ENCODE peak calls at places on chromosome 1, in ten cellular contexts. C is tibial artery; V is psoas muscle; R is heart right ventricle; F is prostate gland; K is HCT116; X is CD4-positive, alpha-beta memory T cell; E is left ventricle myocardium inferior; Z is GM23338; O is GM23248. I is an unnamed sample.

GRCh38 chr1:23555225-23555801 is 4.0 kb downstream of the ID3 start:
- DNase-seq in C (peak; percentile 87), V (peak; percentile 59), R (peak; percentile 62), F (no peak), K (no peak), X (no peak), E (no peak), Z (peak; percentile 64), O (no peak), I (no peak)

GRCh38 chr1:20551945-20552727 is at the start of gene FAM43B:
- DNase-seq in C (no peak), V (peak; percentile 83), R (peak; percentile 84), F (no peak), K (no peak), X (no peak), E (peak; percentile 87), Z (peak; percentile 78), O (peak; percentile 61), I (no peak)

GRCh38 chr1:67723620-67724019 is 38.6 kb downstream of the GADD45A start:
- DNase-seq in C (no peak), V (no peak), R (peak; percentile 37), F (no peak), K (no peak), X (no peak), E (no peak), Z (no peak), O (peak; percentile 91), I (no peak)

GRCh38 chr1:42998381-42998780 is 39.7 kb upstream of the SLC2A1 start:
- DNase-seq in C (no peak), V (no peak), R (no peak), F (no peak), K (no peak), X (no peak), E (no peak), Z (no peak), O (peak; percentile 13), I (no peak)

GRCh38 chr1:41333146-41333784 is 28.0 kb upstream of the FOXO6 start:
- DNase-seq in C (no peak), V (no peak), R (no peak), F (no peak), K (no peak), X (no peak), E (no peak), Z (no peak), O (peak; percentile 61), I (no peak)

GRCh38 chr1:26358411-26359384 is 4.8 kb upstream of the CRYBG2 start:
- DNase-seq in C (no peak), V (no peak), R (no peak), F (no peak), K (peak; percentile 51), X (peak; percentile 81), E (no peak), Z (peak; percentile 45), O (no peak), I (peak; percentile 80)

GRCh38 chr1:31416101-31416736 is 3.2 kb downstream of the SERINC2 start:
- DNase-seq in C (no peak), V (peak; percentile 66), R (no peak), F (peak; percentile 40), K (no peak), X (no peak), E (no peak), Z (peak; percentile 45), O (no peak), I (no peak)

GRCh38 chr1:31372961-31373896 is at the start of gene FABP3:
- DNase-seq in C (peak; percentile 93), V (peak; percentile 94), R (peak; percentile 85), F (peak; percentile 54), K (no peak), X (no peak), E (peak; percentile 87), Z (peak; percentile 97), O (peak; percentile 74), I (no peak)

GRCh38 chr1:27566462-27567182 is 37.3 kb downstream of the AHDC1 start:
- DNase-seq in C (no peak), V (peak; percentile 76), R (no peak), F (no peak), K (no peak), X (no peak), E (peak; percentile 15), Z (no peak), O (no peak), I (no peak)

GRCh38 chr1:27569088-27569459 is 34.9 kb downstream of the AHDC1 start:
- DNase-seq in C (peak; percentile 87), V (no peak), R (no peak), F (no peak), K (no peak), X (no peak), E (no peak), Z (no peak), O (peak; percentile 69), I (no peak)

GRCh38 chr1:27568247-27569087 is 35.5 kb downstream of the AHDC1 start:
- DNase-seq in C (peak; percentile 99), V (peak; percentile 97), R (peak; percentile 94), F (peak; percentile 97), K (peak; percentile 89), X (peak; percentile 93), E (peak; percentile 95), Z (peak; percentile 93), O (peak; percentile 90), I (peak; percentile 92)

GRCh38 chr1:27567183-27567526 is 36.8 kb downstream of the AHDC1 start:
- DNase-seq in C (no peak), V (no peak), R (no peak), F (no peak), K (no peak), X (no peak), E (no peak), Z (no peak), O (no peak), I (no peak)

DNA sequence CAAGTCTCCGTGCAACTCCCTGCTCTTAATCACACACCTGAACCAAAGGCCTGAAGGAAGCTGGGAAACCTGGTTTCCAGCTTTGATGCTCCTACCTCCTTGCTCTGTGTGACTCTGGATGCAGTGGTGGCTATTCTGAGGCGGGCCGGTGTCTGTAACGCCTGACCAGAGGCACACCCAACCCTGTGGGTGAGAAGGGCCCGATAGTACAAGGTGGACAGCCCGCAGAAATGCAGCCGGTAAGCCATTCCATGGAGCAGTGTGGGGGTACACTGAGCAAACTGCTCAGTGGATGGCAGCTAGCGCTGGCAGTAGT is 36.1 kb downstream of the AHDC1 start:
- DNase-seq in C (no peak), V (no peak), R (no peak), F (no peak), K (no peak), X (no peak), E (peak; percentile 14), Z (no peak), O (no peak), I (no peak)
- H3K4me1 ChIP-seq in C (peaks cover 33% of the 10 kb centered on the region), V (peaks cover 94% of the 10 kb centered on the region), R (peaks cover 99% of the 10 kb centered on the region), F (peaks cover 43% of the 10 kb centered on the region), K (peaks cover 74% of the 10 kb centered on the region), X (peaks cover 27% of the 10 kb centered on the region), E (peaks cover 100% of the 10 kb centered on the region), Z (peaks cover 77% of the 10 kb centered on the region), O (peaks cover 38% of the 10 kb centered on the region), I (peaks cover 39% of the 10 kb centered on the region)

GRCh38 chr1:24570265-24571125 is 14.6 kb downstream of the NCMAP start:
- DNase-seq in C (no peak), V (no peak), R (no peak), F (no peak), K (no peak), X (no peak), E (no peak), Z (no peak), O (no peak), I (no peak)

GRCh38 chr1:24566266-24566867 is 10.5 kb downstream of the NCMAP start:
- DNase-seq in C (no peak), V (no peak), R (no peak), F (no peak), K (no peak), X (no peak), E (no peak), Z (no peak), O (no peak), I (no peak)

GRCh38 chr1:24568475-24568874 is 12.6 kb downstream of the NCMAP start:
- DNase-seq in C (no peak), V (no peak), R (no peak), F (no peak), K (no peak), X (no peak), E (no peak), Z (no peak), O (no peak), I (no peak)

GRCh38 chr1:24564695-24565094 is 8.8 kb downstream of the NCMAP start:
- DNase-seq in C (no peak), V (no peak), R (no peak), F (no peak), K (no peak), X (no peak), E (no peak), Z (no peak), O (no peak), I (no peak)

DNA sequence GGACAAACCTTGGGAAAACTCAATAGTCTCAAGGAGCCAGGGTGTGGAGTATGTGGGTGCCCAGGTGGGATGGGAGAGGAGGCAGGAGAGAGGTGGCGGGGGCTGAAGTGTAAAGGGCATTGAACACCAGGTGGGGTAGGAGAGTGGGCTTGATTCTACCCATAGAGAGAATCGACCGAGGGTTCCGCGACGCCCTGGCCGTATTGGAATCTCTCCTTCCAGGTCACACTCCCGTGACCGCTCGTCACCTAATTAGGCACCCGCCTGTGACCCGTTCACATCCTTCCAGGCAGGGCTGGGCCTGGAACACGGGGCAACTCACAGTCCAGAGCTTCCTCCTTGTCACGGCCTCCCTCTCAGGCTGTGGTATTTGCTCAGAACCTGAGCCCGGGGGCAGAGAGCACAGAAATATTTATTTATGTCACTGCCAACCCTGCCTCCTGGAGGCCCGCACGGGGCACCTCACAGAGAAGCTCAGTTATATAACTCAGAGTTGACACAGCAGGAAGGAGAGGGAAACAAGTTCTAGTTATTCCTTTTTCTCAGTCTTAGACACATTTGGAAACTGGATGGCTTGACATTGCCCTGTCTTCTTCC is 12.0 kb downstream of the NCMAP start:
- DNase-seq in C (no peak), V (no peak), R (no peak), F (peak; percentile 81), K (no peak), X (peak; percentile 13), E (no peak), Z (peak; percentile 65), O (no peak), I (no peak)
- H3K27ac ChIP-seq in C (no peak overlapping the region), V (no peak overlapping the region), R (no peak overlapping the region), F (peak overlapping the region; percentile 67), K (no peak overlapping the region), X (no peak overlapping the region), E (peak overlapping the region; percentile 16), Z (no peak overlapping the region), O (no peak overlapping the region), I (no peak overlapping the region)

GRCh38 chr1:156503672-156504055 is 3.1 kb upstream of the MEF2D start:
- DNase-seq in C (no peak), V (no peak), R (no peak), F (no peak), K (no peak), X (no peak), E (no peak), Z (no peak), O (peak; percentile 16), I (no peak)

GRCh38 chr1:156504062-156504813 is 3.7 kb upstream of the MEF2D start:
- DNase-seq in C (peak; percentile 53), V (no peak), R (no peak), F (no peak), K (no peak), X (no peak), E (no peak), Z (no peak), O (peak; percentile 33), I (no peak)

GRCh38 chr1:156506450-156506849 is 5.9 kb upstream of the MEF2D start:
- DNase-seq in C (no peak), V (no peak), R (no peak), F (no peak), K (no peak), X (no peak), E (no peak), Z (no peak), O (no peak), I (no peak)

GRCh38 chr1:156504821-156505678 is 4.5 kb upstream of the MEF2D start:
- DNase-seq in C (peak; percentile 100), V (peak; percentile 100), R (peak; percentile 100), F (peak; percentile 99), K (peak; percentile 98), X (peak; percentile 97), E (peak; percentile 100), Z (peak; percentile 99), O (peak; percentile 99), I (peak; percentile 100)

DNA sequence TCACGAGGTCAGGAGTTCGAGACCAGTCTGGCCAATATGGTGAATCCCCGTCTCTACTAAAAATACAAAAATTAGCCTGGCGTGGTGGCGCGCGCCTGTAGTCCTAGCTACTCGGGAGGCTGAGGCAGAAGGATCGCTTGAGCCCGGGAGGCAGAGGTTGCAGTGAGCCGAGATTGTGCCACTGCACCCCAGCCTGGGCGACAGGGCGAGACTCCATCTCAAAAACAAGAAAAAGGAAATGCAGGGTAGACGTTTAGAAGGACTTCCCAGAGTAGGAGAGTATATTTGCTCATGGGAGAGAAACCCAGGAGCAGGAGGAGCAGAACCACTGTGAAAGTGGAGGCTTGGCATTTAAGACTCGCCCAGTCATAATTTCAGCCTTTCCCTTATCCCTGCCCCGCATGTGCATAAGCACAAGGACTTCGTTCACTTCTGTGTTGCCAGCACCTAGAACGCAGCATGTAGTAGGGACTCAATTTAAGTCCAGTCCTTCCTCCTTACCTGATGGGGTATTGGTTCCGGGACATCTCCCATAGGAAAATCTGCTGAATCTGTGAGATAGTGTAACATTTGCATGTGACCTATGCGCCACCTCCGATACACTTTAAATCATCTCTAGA is 5.2 kb upstream of the MEF2D start:
- DNase-seq in C (peak; percentile 40), V (no peak), R (no peak), F (no peak), K (no peak), X (no peak), E (no peak), Z (no peak), O (no peak), I (no peak)
- H3K4me1 ChIP-seq in C (no peaks in the 10 kb centered on the region), V (peaks cover 56% of the 10 kb centered on the region), R (peaks cover 83% of the 10 kb centered on the region), F (peaks cover 13% of the 10 kb centered on the region), K (peaks cover 40% of the 10 kb centered on the region), X (peaks cover 62% of the 10 kb centered on the region), E (peaks cover 86% of the 10 kb centered on the region), Z (peaks cover 27% of the 10 kb centered on the region), O (peaks cover 59% of the 10 kb centered on the region), I (peaks cover 64% of the 10 kb centered on the region)

DNA sequence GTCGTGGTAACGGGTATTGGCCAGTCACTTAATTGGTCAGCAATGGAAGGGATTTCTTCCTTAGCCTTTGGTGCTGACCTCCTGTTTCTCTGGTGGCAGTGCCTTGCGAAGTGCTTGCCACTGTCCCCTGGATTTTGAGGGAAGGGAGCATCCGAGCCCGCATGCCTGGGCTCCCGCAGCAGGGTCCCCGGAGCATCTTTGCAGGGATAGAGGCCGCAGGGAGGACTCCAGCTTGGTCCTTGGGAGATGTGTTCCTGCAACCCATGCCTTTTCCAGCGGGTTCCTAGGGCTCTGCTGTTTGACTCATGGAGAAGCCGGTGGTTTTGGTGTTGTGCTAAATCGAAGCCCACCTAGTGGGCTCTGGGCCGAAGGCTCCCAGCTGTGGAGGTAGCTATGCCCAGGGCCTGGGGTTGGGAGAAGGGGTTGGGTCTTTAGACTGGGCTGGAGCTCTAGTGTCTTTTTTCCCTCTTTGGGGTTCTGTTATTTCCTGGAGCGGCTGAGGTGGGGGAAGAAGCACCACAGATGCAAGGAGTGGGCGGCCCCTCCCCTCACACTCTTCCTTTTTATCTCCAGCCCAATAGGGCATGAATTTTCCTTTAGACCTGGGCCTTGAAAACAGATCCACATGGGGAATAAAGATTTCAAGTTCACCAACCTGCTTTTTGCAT is 39.0 kb downstream of the PIK3CD start:
- DNase-seq in C (no peak), V (no peak), R (no peak), F (no peak), K (no peak), X (no peak), E (no peak), Z (peak; percentile 43), O (no peak), I (no peak)
- H3K27ac ChIP-seq in C (peak overlapping the region; percentile 92), V (no peak overlapping the region), R (peak overlapping the region; percentile 11), F (no peak overlapping the region), K (no peak overlapping the region), X (peak overlapping the region; percentile 36), E (peak overlapping the region; percentile 18), Z (peak overlapping the region; percentile 51), O (no peak overlapping the region), I (no peak overlapping the region)

I was measured in CD8-positive, alpha-beta memory T cell.